ENCODE peak calls at places on chromosomes 3 and 15, in eight cellular contexts. Q, Z, I, H, J, W, V and R are unnamed samples.

GRCh38 chr3:18870642-18871041 is 277.7 kb upstream of the KCNH8 start:
- DNase-seq in Q (peak), Z (no peak), I (no peak), H (no peak), J (no peak), W (no peak), V (no peak), R (no peak)

GRCh38 chr15:70741677-70742293 is 21.6 kb downstream of the UACA start:
- DNase-seq in Q (peak), Z (peak), I (peak), H (no peak), J (peak), W (no peak), V (no peak), R (no peak)

GRCh38 chr3:181417748-181418147 is 294.0 kb upstream of the SOX2 start:
- DNase-seq in Q (no peak), Z (no peak), I (peak), H (no peak), J (no peak), W (no peak), V (no peak), R (no peak)

GRCh38 chr3:105944721-105945120 is 75.9 kb upstream of the CBLB start:
- DNase-seq in Q (peak), Z (peak), I (no peak), H (no peak), J (no peak), W (peak), V (no peak), R (no peak)

GRCh38 chr3:79052054-79052681 is 715.6 kb downstream of the ROBO1 start:
- DNase-seq in Q (peak), Z (no peak), I (no peak), H (no peak), J (no peak), W (no peak), V (no peak), R (no peak)

GRCh38 chr3:14606663-14607339 is 44.8 kb upstream of the CCDC174 start:
- DNase-seq in Q (peak), Z (no peak), I (no peak), H (no peak), J (no peak), W (no peak), V (no peak), R (no peak)

GRCh38 chr15:70853270-70853854 is 595 bp downstream of the LARP6 start:
- DNase-seq in Q (peak), Z (peak), I (no peak), H (no peak), J (peak), W (no peak), V (peak), R (no peak)

GRCh38 chr15:96416218-96416933 is 85.9 kb downstream of the NR2F2 start:
- DNase-seq in Q (no peak), Z (no peak), I (no peak), H (no peak), J (no peak), W (no peak), V (no peak), R (no peak)

GRCh38 chr3:13134166-13134878 is 61.1 kb upstream of the IQSEC1 start:
- DNase-seq in Q (no peak), Z (no peak), I (no peak), H (no peak), J (no peak), W (no peak), V (no peak), R (no peak)

GRCh38 chr3:45972534-45973402 is 22.9 kb downstream of the FYCO1 start:
- DNase-seq in Q (peak), Z (peak), I (peak), H (peak), J (peak), W (peak), V (no peak), R (no peak)

GRCh38 chr15:56953790-56954189 is 35.3 kb downstream of the TCF12 start:
- DNase-seq in Q (no peak), Z (no peak), I (no peak), H (no peak), J (no peak), W (no peak), V (no peak), R (no peak)

GRCh38 chr3:146142757-146143156 is 18.2 kb downstream of the PLOD2 start:
- DNase-seq in Q (peak), Z (peak), I (no peak), H (no peak), J (peak), W (no peak), V (no peak), R (no peak)

GRCh38 chr15:48177383-48177874 is 666 bp downstream of the MYEF2 start:
- DNase-seq in Q (peak), Z (peak), I (no peak), H (no peak), J (peak), W (peak), V (no peak), R (peak)

GRCh38 chr3:194424953-194425352 is 25.9 kb upstream of the GP5 start:
- DNase-seq in Q (no peak), Z (no peak), I (no peak), H (no peak), J (no peak), W (no peak), V (no peak), R (no peak)

GRCh38 chr3:196793224-196793623 is 53.6 kb downstream of the PAK2 start:
- DNase-seq in Q (peak), Z (peak), I (no peak), H (peak), J (peak), W (peak), V (no peak), R (no peak)

GRCh38 chr15:62624541-62625399 is 417.8 kb upstream of the TPM1 start:
- DNase-seq in Q (no peak), Z (peak), I (no peak), H (no peak), J (peak), W (peak), V (peak), R (no peak)

GRCh38 chr3:69084326-69084667 is 440 bp upstream of the ARL6IP5 start:
- DNase-seq in Q (peak), Z (peak), I (no peak), H (no peak), J (peak), W (peak), V (no peak), R (no peak)

GRCh38 chr15:90872481-90873184 is 4.2 kb downstream of the FURIN start:
- DNase-seq in Q (peak), Z (peak), I (no peak), H (no peak), J (peak), W (no peak), V (no peak), R (peak)

GRCh38 chr15:98611031-98611430 is 37.3 kb upstream of the IGF1R start:
- DNase-seq in Q (no peak), Z (no peak), I (peak), H (no peak), J (no peak), W (no peak), V (no peak), R (no peak)

GRCh38 chr3:152295834-152296233 is 27.1 kb downstream of the MBNL1 start:
- DNase-seq in Q (no peak), Z (no peak), I (no peak), H (no peak), J (no peak), W (no peak), V (no peak), R (no peak)

GRCh38 chr15:69623521-69624513 is 171.2 kb downstream of the RPLP1 start:
- DNase-seq in Q (no peak), Z (no peak), I (no peak), H (no peak), J (no peak), W (no peak), V (no peak), R (no peak)

GRCh38 chr15:101479851-101480612 is 9.5 kb downstream of the PCSK6 start:
- DNase-seq in Q (no peak), Z (no peak), I (no peak), H (no peak), J (no peak), W (no peak), V (no peak), R (no peak)

GRCh38 chr3:172153335-172153861 is 114.0 kb downstream of the FNDC3B start:
- DNase-seq in Q (peak), Z (peak), I (peak), H (peak), J (peak), W (peak), V (peak), R (peak)

GRCh38 chr3:59609967-59610366 is 560.1 kb upstream of the CFAP20DC start:
- DNase-seq in Q (no peak), Z (peak), I (no peak), H (no peak), J (peak), W (peak), V (no peak), R (no peak)

GRCh38 chr15:49083471-49084284 is 37.4 kb upstream of the SECISBP2L start:
- DNase-seq in Q (no peak), Z (peak), I (no peak), H (no peak), J (no peak), W (no peak), V (no peak), R (no peak)

GRCh38 chr15:45386420-45386819 is 8.1 kb upstream of the GATM start:
- DNase-seq in Q (no peak), Z (no peak), I (no peak), H (peak), J (no peak), W (no peak), V (peak), R (no peak)

GRCh38 chr3:113223831-113224240 is 12.5 kb downstream of the BOC start:
- DNase-seq in Q (no peak), Z (no peak), I (peak), H (no peak), J (no peak), W (no peak), V (no peak), R (no peak)

GRCh38 chr15:78422571-78423340 is 15.3 kb upstream of the IREB2 start:
- DNase-seq in Q (peak), Z (peak), I (peak), H (peak), J (peak), W (no peak), V (peak), R (peak)

GRCh38 chr3:128923607-128924385 is 44.4 kb downstream of the ACAD9 start:
- DNase-seq in Q (no peak), Z (no peak), I (peak), H (no peak), J (no peak), W (no peak), V (no peak), R (no peak)

GRCh38 chr3:139102606-139103005 is 57.9 kb upstream of the PRR23C start:
- DNase-seq in Q (no peak), Z (no peak), I (no peak), H (no peak), J (no peak), W (no peak), V (no peak), R (no peak)

GRCh38 chr3:195897081-195897852 is 11.1 kb downstream of the TNK2 start:
- DNase-seq in Q (peak), Z (peak), I (no peak), H (no peak), J (peak), W (no peak), V (peak), R (no peak)

GRCh38 chr3:170128259-170128976 is 53.1 kb downstream of the PHC3 start:
- DNase-seq in Q (no peak), Z (no peak), I (peak), H (no peak), J (no peak), W (no peak), V (no peak), R (no peak)

GRCh38 chr3:65233561-65233960 is 545.8 kb upstream of the ADAMTS9 start:
- DNase-seq in Q (no peak), Z (no peak), I (no peak), H (no peak), J (no peak), W (no peak), V (no peak), R (no peak)

GRCh38 chr3:132448211-132448961 is 31.1 kb downstream of the DNAJC13 start:
- DNase-seq in Q (no peak), Z (peak), I (no peak), H (peak), J (peak), W (no peak), V (peak), R (no peak)
- H3K4me3 ChIP-seq in Q (no peak), Z (no peak), I (no peak), H (no peak), J (no peak), W (no peak), V (no peak), R (no peak)

GRCh38 chr15:85167568-85167967 is 185.9 kb downstream of the PDE8A start:
- DNase-seq in Q (no peak), Z (no peak), I (no peak), H (no peak), J (no peak), W (no peak), V (no peak), R (no peak)

GRCh38 chr15:85172846-85173490 is 191.3 kb downstream of the PDE8A start:
- DNase-seq in Q (peak), Z (no peak), I (no peak), H (no peak), J (no peak), W (no peak), V (no peak), R (no peak)

GRCh38 chr15:85171736-85172135 is 190.1 kb downstream of the PDE8A start:
- DNase-seq in Q (no peak), Z (no peak), I (no peak), H (no peak), J (no peak), W (no peak), V (no peak), R (no peak)

GRCh38 chr15:85164841-85165466 is 183.3 kb downstream of the PDE8A start:
- DNase-seq in Q (peak), Z (no peak), I (no peak), H (peak), J (no peak), W (no peak), V (no peak), R (no peak)

GRCh38 chr15:85168642-85169173 is 187.1 kb downstream of the PDE8A start:
- DNase-seq in Q (peak), Z (no peak), I (no peak), H (peak), J (peak), W (no peak), V (no peak), R (peak)
- H3K4me3 ChIP-seq in Q (peak), Z (no peak), I (no peak), H (peak), J (peak), W (peak), V (no peak), R (peak)

GRCh38 chr15:40065166-40065565 is 26.2 kb upstream of the SRP14 start:
- DNase-seq in Q (no peak), Z (no peak), I (no peak), H (no peak), J (no peak), W (no peak), V (no peak), R (no peak)
- H3K4me3 ChIP-seq in Q (no peak), Z (no peak), I (no peak), H (no peak), J (no peak), W (no peak), V (no peak), R (no peak)

GRCh38 chr15:28107894-28108255 is 8.8 kb upstream of the OCA2 start:
- DNase-seq in Q (peak), Z (no peak), I (no peak), H (no peak), J (no peak), W (no peak), V (no peak), R (no peak)
- H3K4me3 ChIP-seq in Q (no peak), Z (no peak), I (no peak), H (no peak), J (no peak), W (no peak), V (no peak), R (peak)

DNA sequence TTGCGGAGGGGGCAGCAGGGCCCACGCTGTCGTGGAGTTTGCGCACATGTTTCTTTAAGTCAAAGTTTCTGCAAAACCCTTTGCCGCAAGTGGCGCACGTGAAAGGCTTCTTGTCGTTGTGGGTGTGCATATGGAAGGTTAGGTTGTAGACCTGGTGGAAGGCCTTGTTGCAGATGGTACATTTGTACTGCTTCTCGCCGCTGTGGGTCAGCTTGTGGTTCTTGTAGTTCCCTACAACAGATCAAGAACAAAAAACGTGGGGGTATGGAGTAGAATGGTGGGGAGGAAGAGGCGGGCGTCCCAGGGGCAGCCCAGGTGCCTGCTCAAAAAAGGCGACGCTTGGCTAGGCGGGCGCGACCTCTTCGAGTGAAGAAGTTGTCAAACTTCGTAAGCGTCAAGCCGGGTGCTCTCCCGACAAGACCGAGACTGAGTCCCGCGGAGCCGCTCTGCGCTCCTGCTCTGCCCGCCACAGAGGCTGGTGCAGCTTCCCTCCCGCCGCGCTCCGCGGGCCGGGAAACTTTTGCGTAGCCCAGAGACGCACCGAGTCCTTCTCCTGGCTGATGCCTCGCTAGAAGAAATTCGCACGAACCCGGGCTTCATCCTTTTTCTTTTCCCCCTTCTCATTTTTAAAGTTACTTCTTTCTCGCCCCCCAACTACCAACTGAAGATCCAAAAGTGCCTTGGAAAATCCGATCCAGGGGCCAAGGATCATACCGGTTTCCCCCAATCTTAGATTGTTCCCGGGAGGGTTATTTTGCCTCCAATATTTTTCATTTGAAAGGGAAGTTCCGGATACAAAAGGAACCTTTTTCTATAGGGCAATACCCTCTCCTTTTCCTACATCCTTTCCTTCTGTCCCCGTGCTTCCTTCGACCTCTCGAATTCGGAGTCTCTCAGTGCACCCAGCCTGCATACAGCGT is 3.0 kb downstream of the FEZF2 start:
- DNase-seq in Q (no peak), Z (no peak), I (no peak), H (no peak), J (no peak), W (no peak), V (no peak), R (no peak)
- H3K4me3 ChIP-seq in Q (no peak), Z (no peak), I (no peak), H (no peak), J (no peak), W (no peak), V (no peak), R (no peak)

DNA sequence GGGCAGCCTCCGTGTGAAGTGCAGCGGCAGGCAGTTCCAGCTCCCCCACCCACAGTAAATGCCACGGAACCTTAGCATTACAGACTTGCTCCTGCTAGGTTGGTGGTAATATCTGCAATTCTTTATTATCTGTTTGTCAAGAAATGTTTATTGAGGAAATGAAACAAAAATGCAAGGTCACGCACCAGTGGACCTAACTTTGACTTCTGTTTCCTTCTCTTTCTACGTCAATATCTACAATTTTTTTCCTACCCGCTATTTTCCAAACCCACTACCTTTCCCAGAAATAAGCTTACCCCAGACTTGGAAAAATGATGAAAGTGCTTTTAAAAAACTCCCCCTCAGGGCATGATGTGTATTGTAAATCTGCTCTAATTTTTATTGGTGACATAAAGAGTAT is 18.9 kb downstream of the ILDR1 start:
- DNase-seq in Q (no peak), Z (no peak), I (no peak), H (no peak), J (no peak), W (no peak), V (no peak), R (no peak)
- H3K4me3 ChIP-seq in Q (no peak), Z (no peak), I (no peak), H (no peak), J (no peak), W (no peak), V (no peak), R (no peak)